ENCODE peak calls at places on chromosomes 4 and X, in four cellular contexts. X is H9, Y is neural crest cell, V is OCI-LY7. U is an unnamed sample.

GRCh38 chrX:49037883-49038475 is 5.2 kb downstream of the TFE3 start:
- DNase-seq in Y (no peak), X (no peak), V (no peak), U (no peak)

GRCh38 chr4:187027231-187027760 is 303.6 kb upstream of the FAT1 start:
- DNase-seq in X (no peak), Y (no peak), V (no peak), U (no peak)

GRCh38 chrX:142884853-142885252 is 140.9 kb upstream of the SPANXN4 start:
- DNase-seq in X (no peak), Y (no peak), V (no peak), U (no peak)

GRCh38 chr4:113325876-113326615 is 276.6 kb downstream of the ANK2 start:
- DNase-seq in Y (no peak), X (no peak), V (no peak), U (no peak)

GRCh38 chrX:119853449-119853848 is 686 bp upstream of the UPF3B start:
- DNase-seq in V (no peak), Y (no peak), X (no peak), U (no peak)

GRCh38 chrX:112877771-112878173 is 37.1 kb upstream of the AMOT start:
- DNase-seq in V (no peak), X (no peak), Y (no peak), U (no peak)

GRCh38 chr4:12924253-12924652 is 559.9 kb downstream of the RAB28 start:
- DNase-seq in V (no peak), Y (no peak), X (no peak), U (no peak)

GRCh38 chr4:74536557-74536956 is 91.6 kb downstream of the AREG start:
- DNase-seq in X (no peak), V (no peak), Y (no peak), U (no peak)

GRCh38 chrX:105845661-105846060 is 23.3 kb downstream of the NRK start:
- DNase-seq in V (no peak), X (peak), Y (no peak), U (no peak)

GRCh38 chr4:178293601-178294000 is 851.4 kb upstream of the AGA start:
- DNase-seq in Y (no peak), X (no peak), V (no peak), U (no peak)

GRCh38 chrX:72018277-72019112 is 107.8 kb downstream of the NHSL2 start:
- DNase-seq in Y (peak), V (peak), X (peak), U (peak)

GRCh38 chr4:170423137-170423536 is 333.4 kb upstream of the AADAT start:
- DNase-seq in V (no peak), Y (no peak), X (no peak), U (no peak)

GRCh38 chr4:145805490-145805889 is 125.5 kb downstream of the C4orf51 start:
- DNase-seq in Y (no peak), V (no peak), X (peak), U (no peak)

GRCh38 chr4:93132631-93133030 is 695.9 kb upstream of the ATOH1 start:
- DNase-seq in Y (no peak), X (peak), V (no peak), U (no peak)

GRCh38 chr4:77652237-77652897 is 46.7 kb downstream of the CXCL13 start:
- DNase-seq in X (no peak), V (no peak), Y (no peak), U (no peak)

GRCh38 chr4:80446664-80447063 is 111.1 kb downstream of the CFAP299 start:
- DNase-seq in Y (no peak), X (no peak), V (no peak), U (no peak)

GRCh38 chr4:167903291-167903721 is 189.0 kb upstream of the ANXA10 start:
- DNase-seq in V (no peak), X (no peak), Y (no peak), U (no peak)

GRCh38 chrX:12770440-12770839 is 20.8 kb upstream of the PRPS2 start:
- DNase-seq in X (no peak), V (peak), Y (no peak), U (no peak)

GRCh38 chrX:140057001-140057411 is 91.7 kb upstream of the CXorf66 start:
- DNase-seq in X (peak), V (peak), Y (peak), U (peak)

GRCh38 chrX:55488559-55489314 is 911 bp downstream of the USP51 start:
- DNase-seq in Y (peak), X (peak), V (peak), U (peak)

GRCh38 chr4:25184056-25184455 is 23.8 kb upstream of the SEPSECS start:
- DNase-seq in Y (no peak), V (no peak), X (no peak), U (no peak)

GRCh38 chr4:25177147-25177546 is 16.9 kb upstream of the SEPSECS start:
- DNase-seq in Y (no peak), V (no peak), X (no peak), U (no peak)

GRCh38 chr4:25182941-25183340 is 22.7 kb upstream of the SEPSECS start:
- DNase-seq in X (no peak), V (no peak), Y (no peak), U (no peak)

GRCh38 chr4:25178838-25179261 is 18.6 kb upstream of the SEPSECS start:
- DNase-seq in Y (no peak), V (no peak), X (no peak), U (no peak)

GRCh38 chr4:25180524-25181131 is 20.4 kb upstream of the SEPSECS start:
- DNase-seq in Y (no peak), X (peak), V (peak), U (no peak)
- TF ChIP-seq CTCF in Y (peak), X (peak), V (peak), U (peak)

DNA sequence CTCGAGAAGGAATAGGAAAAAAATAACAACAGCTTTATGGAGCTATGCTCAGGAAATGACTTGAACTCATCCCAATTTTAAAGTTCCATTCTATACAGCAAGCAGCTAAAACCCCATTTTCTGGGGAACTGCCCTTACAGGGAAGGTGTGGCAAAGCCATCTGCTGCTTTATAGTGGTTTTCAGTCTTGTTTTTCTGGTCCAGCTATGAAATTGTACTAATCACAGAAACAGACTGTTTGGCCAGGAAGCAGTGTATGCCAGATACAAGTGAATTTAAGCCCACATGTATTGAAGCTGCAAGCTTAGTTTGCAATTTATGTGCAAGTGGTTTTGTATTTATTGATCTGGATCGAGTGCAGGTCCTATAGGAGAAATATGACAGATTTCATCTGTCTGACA is 313.1 kb upstream of the NOCT start:
- DNase-seq in V (no peak), Y (no peak), X (no peak), U (no peak)
- TF ChIP-seq CTCF in V (no peak), Y (no peak), X (no peak), U (no peak)

GRCh38 chrX:56764153-56764974 is 35.3 kb downstream of the NBDY start:
- DNase-seq in X (peak), V (peak), Y (peak), U (peak)
- TF ChIP-seq CTCF in X (peak), V (peak), Y (peak), U (no peak)

GRCh38 chr4:121053601-121054143 is 18.7 kb downstream of the NDNF start:
- DNase-seq in V (no peak), Y (no peak), X (no peak), U (no peak)

GRCh38 chr4:121049072-121049599 is 23.2 kb downstream of the NDNF start:
- DNase-seq in Y (no peak), X (no peak), V (no peak), U (no peak)

GRCh38 chr4:121048165-121048564 is 24.2 kb downstream of the NDNF start:
- DNase-seq in V (no peak), X (no peak), Y (no peak), U (no peak)

GRCh38 chr4:121054373-121054772 is 18.0 kb downstream of the NDNF start:
- DNase-seq in Y (no peak), X (no peak), V (no peak), U (no peak)

DNA sequence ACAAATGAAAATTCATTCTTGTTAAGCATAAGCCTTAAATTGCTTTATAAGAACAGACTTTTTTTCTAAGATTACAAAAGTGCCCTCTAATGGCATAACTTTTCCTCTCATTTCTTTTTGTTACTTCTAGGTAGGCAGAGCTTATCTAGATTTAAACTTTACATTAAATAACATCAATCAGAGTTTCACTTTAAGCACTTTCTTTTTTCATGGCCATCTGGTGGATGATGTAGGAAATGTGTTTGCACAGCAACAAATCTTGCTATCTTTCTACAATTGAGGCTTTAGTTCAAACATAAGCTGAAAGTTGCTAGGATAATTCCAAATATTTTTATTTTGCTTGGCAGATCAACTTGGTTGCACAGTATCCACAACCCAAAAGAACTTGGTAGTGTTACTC is 22.1 kb downstream of the NDNF start:
- DNase-seq in Y (no peak), V (peak), X (no peak), U (no peak)
- TF ChIP-seq CTCF in Y (peak), V (peak), X (peak), U (no peak)

DNA sequence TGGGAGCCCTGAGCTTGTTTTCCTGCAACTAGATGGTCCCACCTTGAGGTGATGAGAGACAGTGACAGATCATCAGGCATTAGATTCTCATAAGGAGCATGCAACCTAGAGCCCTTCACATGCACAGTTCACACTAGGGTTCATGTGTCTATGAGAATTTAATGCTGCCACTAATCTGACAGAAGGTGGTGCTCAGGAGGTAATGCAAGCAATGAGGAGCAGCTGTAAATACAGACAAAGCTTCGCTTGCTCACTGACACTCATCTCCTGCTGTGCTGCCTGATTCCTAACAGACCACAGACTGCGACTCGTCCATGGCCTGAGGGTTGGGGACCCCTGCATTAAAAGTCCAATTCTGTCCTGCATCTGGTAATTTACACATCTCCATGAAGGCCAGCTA is 141.6 kb downstream of the KCNIP4 start:
- DNase-seq in Y (no peak), X (no peak), V (no peak), U (no peak)
- TF ChIP-seq CTCF in Y (no peak), X (no peak), V (no peak), U (no peak)

DNA sequence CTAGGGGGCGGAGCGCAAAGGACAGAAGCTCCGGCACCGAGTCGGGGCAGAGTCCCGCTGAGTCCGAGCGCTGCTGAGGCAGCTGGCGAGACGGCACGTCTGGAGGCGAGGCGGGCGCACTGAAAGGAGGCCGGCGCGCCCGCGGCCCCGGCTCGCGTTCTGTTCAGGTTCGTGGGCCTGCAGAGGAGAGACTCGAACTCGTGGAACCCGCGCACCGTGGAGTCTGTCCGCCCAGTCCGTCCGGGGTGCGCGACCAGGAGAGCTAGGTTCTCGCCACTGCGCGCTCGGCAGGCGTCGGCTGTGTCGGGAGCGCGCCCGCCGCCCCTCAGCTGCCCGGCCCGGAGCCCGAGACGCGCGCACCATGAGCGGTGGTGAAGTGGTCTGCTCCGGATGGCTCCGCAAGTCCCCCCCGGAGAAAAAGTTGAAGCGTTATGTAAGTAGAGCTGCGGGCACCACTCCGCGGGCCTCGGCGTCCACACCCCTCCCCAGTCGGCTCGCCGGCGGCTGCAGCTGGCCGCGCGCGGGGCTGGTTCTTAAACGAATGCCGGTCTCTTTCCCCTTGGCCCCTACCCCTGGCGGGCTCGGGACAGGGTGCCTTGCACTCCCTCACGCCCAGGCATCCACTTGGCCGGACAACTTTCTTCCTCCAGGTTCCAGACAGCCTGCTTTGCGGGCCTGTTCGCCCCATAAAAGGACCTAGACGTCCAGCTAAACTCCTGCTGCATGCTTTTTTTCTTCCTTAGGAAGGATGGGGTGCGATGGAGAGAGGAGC is at the start of gene GAB1:
- DNase-seq in X (peak), Y (peak), V (peak), U (no peak)
- TF ChIP-seq CTCF in X (no peak), Y (peak), V (no peak), U (no peak)

GRCh38 chrX:138006176-138006575 is 440.2 kb downstream of the ZIC3 start:
- DNase-seq in X (no peak), Y (no peak), V (no peak), U (no peak)

GRCh38 chrX:137998619-137999018 is 432.7 kb downstream of the ZIC3 start:
- DNase-seq in V (no peak), X (no peak), Y (no peak), U (no peak)

GRCh38 chrX:137999542-137999941 is 433.6 kb downstream of the ZIC3 start:
- DNase-seq in Y (no peak), X (no peak), V (no peak), U (no peak)

GRCh38 chrX:137999071-137999470 is 433.1 kb downstream of the ZIC3 start:
- DNase-seq in V (no peak), Y (no peak), X (no peak), U (no peak)

GRCh38 chrX:138001219-138001618 is 435.3 kb downstream of the ZIC3 start:
- DNase-seq in Y (no peak), X (no peak), V (no peak), U (no peak)
- TF ChIP-seq CTCF in Y (no peak), X (no peak), V (no peak), U (no peak)

DNA sequence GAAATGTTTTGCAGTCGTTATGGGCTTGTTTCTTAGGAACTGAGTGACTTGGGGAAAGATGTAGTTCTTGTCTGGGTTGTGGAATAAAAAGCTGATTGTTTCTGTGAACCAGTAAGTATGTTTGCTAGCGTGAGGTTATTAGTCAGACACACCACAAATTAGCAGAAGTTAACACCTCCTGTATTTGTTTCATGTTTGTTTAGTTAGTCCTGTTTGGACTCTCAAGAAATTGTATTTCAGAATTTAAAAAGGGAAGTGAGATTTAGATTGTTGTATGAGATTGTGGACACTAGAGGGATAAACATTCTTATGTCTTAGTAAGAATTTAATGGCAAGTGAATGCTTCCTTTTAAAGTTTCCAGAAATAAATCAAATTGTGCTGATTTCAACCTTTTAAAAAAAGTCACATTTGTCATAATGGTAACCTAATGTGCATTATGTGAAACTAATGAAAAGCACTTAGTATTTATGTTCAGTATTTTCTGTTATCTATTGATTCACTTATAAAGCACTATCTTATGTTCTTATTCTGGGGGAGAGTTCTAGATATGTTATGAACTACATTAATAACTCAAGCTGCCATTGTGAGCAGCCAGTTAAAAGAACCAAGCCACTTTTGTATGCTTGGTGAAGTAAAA is 25.6 kb downstream of the ATP10D start:
- DNase-seq in V (no peak), X (no peak), Y (no peak), U (no peak)
- TF ChIP-seq CTCF in V (peak), X (peak), Y (peak), U (no peak)

DNA sequence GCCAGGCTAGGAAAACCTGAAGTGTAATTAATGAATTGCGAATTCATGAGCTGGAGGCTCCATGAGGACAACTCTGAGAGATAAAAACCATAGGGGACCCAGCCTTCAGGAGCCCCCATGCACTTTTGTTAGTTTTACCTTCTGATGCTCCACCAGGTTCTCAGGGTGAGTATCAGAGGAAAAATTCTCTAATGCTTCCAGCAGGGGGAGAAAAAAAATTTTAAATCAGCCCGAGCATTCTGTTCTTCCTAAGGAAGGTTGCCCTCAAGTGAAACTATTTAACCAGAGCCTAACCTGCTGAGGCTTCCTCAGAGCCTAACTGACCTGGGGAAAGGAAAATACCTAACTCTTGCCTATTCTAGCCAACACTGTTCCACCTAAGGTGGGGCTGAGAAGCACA is 552.6 kb downstream of the PPARGC1A start:
- DNase-seq in X (no peak), V (peak), Y (no peak), U (no peak)
- TF ChIP-seq CTCF in X (peak), V (peak), Y (peak), U (no peak)

GRCh38 chr4:53656421-53656981 is 65.2 kb upstream of the LNX1 start:
- DNase-seq in X (no peak), V (no peak), Y (no peak), U (no peak)
- TF ChIP-seq CTCF in X (peak), V (peak), Y (no peak), U (no peak)